ENCODE peak calls at places on chromosomes 12 and 14, in five cellular contexts. Q is tibial nerve, L is heart right ventricle, E is neural progenitor cell, O is SK-N-SH. W is an unnamed sample. For H3K4me1, the result is how much of the 10 kb centered on the place peaks cover.

GRCh38 chr12:22684526-22685118 is 59.7 kb downstream of the ETNK1 start:
- DNase-seq in Q (no peak), L (no peak), E (peak), O (peak), W (no peak)

GRCh38 chr12:130828895-130829294 is 10.2 kb downstream of the STX2 start:
- DNase-seq in Q (no peak), L (no peak), E (no peak), O (no peak), W (no peak)

GRCh38 chr12:77019920-77020319 is 45.4 kb downstream of the E2F7 start:
- DNase-seq in Q (no peak), L (no peak), E (no peak), O (no peak), W (no peak)

GRCh38 chr14:100714205-100714781 is 12.4 kb upstream of the DLK1 start:
- DNase-seq in Q (no peak), L (no peak), E (no peak), O (no peak), W (no peak)

GRCh38 chr14:101086926-101087325 is 183.4 kb upstream of the RTL1 start:
- DNase-seq in Q (no peak), L (no peak), E (no peak), O (no peak), W (no peak)

GRCh38 chr14:96901227-96901626 is 104.0 kb downstream of the VRK1 start:
- DNase-seq in Q (no peak), L (no peak), E (no peak), O (no peak), W (no peak)

GRCh38 chr12:20220339-20220738 is 148.0 kb upstream of the PDE3A start:
- DNase-seq in Q (no peak), L (no peak), E (peak), O (no peak), W (no peak)

GRCh38 chr12:59627582-59627981 is 31.8 kb downstream of the SLC16A7 start:
- DNase-seq in Q (no peak), L (no peak), E (no peak), O (no peak), W (no peak)

GRCh38 chr12:74780458-74781241 is 243.0 kb downstream of the ATXN7L3B start:
- DNase-seq in Q (no peak), L (no peak), E (no peak), O (no peak), W (no peak)

DNA sequence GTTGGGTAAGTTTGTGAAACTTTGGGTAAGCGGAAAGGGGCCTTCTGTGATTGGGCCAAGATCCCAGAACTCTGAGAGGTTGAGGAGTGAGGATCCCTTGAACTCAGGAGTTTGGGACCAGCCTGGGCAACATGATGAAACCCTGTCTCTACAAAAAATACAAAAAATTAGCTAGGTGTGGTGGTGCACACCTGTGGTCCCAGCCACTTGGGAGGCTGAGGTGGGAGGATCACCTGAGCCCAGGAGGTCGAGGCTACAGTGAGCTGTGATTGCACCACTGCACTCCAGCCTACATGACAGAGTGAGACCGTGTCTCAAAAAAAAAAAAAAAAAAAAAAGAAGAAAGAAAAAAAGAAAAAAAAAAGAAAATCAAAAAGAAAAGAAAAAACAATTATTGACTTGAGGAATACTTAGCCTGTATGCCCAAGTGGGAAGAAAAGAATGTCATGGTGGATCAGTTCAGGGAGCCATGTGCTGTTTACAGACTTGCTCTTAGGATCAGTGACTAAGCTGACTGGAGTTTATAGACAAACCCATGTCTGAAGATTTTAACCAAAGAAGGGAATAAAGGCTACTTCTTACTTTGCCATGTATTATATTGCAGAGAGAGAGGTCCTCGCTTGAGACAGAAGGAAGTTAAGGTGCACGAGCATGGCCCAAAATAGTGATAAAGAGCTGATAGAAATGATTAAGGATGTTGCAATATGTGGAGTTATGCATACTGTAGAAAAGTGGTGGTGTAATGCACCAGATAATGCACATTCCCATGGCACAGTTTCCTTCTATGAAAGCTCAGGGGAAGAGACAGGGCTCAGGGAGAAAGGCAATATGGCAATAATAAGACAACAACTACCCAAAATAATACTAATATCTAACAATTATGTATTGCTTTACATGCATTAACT is 881 bp downstream of the HSD17B6 start:
- DNase-seq in Q (no peak), L (no peak), E (no peak), O (no peak), W (no peak)
- H3K27ac ChIP-seq in Q (no peak), L (no peak), E (no peak), O (no peak), W (peak)

DNA sequence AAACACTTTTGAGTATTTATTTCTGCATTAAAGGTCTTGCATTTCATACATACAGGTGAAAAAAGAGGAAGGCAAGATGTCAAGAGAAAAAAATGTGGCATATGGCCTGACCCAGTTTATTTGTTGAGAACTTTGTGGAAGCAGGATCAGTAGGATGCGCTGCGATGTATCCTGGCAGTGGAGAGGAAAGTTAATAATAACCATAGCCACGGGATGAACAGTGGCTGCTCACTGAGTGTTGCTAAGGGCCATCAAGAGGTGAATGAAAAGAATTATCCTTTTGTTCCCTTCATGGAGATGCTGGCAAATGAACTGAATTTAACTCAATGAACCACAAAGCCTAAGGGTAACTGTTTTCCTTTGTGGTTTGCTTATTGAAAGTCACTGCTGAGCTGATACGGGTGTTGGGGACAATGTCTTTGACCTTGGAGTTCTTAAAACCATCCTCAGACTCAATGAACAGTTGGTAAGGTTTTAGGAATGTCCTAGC is 476.4 kb downstream of the APAF1 start:
- DNase-seq in Q (no peak), L (no peak), E (no peak), O (no peak), W (no peak)
- H3K4me1 ChIP-seq in Q (under half), L (under half), E (under half), O (under half), W (under half)

DNA sequence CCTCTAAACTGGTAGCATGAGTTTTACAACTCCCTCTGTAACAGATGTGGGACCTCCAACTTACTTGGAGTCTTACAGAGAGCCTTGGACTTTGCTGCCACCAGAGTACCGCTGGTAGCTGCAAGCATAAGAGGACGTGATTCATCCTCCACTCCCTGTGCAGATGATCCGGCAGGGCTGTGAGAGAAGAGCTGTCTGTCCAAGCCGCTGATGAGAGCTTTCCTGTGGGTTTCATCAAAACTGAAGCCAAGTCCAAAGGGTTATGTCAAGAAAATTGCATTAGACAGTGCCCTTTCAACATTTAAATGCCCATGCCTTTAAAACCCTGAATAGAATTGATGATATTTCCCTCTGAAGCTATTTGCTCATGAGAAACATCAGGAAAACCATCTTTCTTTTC is 85.8 kb downstream of the LLPH start:
- DNase-seq in Q (no peak), L (no peak), E (no peak), O (no peak), W (no peak)
- TF ChIP-seq CTCF in Q (no peak), L (no peak), E (no peak), O (peak), W (no peak)

GRCh38 chr14:91351508-91351853 is 66.1 kb downstream of the CCDC88C start:
- DNase-seq in Q (no peak), L (no peak), E (no peak), O (no peak), W (peak)
- H3K27ac ChIP-seq in Q (no peak), L (no peak), E (peak), O (no peak), W (peak)

GRCh38 chr14:70649803-70650202 is 8.1 kb downstream of the TTC9 start:
- DNase-seq in Q (no peak), L (no peak), E (no peak), O (no peak), W (no peak)
- H3K4me1 ChIP-seq in Q (under half), L (under half), E (under half), O (under half), W (under half)

GRCh38 chr14:23143911-23144310 is 24.9 kb upstream of the CEBPE start:
- DNase-seq in Q (no peak), L (no peak), E (no peak), O (no peak), W (no peak)
- TF ChIP-seq CTCF in Q (no peak), L (no peak), E (no peak), O (no peak), W (no peak)

GRCh38 chr14:58815046-58815701 is 177.4 kb downstream of the DACT1 start:
- DNase-seq in Q (no peak), L (no peak), E (no peak), O (peak), W (no peak)

GRCh38 chr14:58816416-58817115 is 178.8 kb downstream of the DACT1 start:
- DNase-seq in Q (no peak), L (no peak), E (no peak), O (no peak), W (no peak)

GRCh38 chr14:58815781-58816297 is 178.1 kb downstream of the DACT1 start:
- DNase-seq in Q (no peak), L (no peak), E (no peak), O (peak), W (no peak)

GRCh38 chr14:58813745-58814144 is 176.0 kb downstream of the DACT1 start:
- DNase-seq in Q (no peak), L (no peak), E (no peak), O (no peak), W (no peak)

DNA sequence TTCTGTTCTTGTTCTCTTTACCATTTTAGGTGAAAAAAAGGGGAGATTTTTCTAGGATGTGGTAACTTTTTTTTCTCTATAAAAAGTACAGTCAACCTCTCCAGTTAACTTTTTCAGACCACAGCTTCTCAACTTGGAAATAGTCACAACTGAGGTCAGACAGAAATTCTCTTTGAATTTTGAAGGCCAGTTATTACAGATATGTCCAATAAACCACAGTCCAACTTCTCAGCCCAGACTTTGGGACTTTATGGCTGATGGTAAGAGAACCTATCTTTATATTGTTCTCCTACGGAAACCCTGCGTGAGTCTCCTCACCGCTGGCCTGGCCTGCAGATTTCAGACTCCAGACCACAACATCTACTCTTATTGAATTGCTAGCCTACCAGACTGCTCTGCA is 176.7 kb downstream of the DACT1 start:
- DNase-seq in Q (no peak), L (no peak), E (no peak), O (no peak), W (no peak)
- H3K27ac ChIP-seq in Q (no peak), L (no peak), E (no peak), O (peak), W (no peak)

DNA sequence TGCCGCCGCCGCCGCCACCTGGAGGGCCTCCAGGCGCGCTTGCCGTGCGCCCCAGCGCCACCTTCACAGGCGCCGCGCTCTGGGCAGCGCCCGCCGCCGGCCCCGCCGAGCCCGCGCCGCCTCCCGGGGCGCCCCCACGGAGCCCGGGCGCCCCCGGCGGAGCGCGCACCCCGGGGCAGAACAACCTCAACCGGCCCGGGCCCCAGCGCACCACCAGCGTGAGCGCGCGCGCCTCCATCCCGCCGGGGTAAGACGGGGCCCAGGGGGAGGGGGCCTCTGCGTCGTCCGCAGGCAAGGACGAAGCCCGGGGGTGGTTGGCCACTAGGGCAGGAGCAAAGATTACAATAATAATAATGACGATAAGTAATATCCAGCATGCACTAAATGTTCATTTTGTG is 21.3 kb downstream of the DTX1 start:
- DNase-seq in Q (no peak), L (no peak), E (peak), O (no peak), W (no peak)
- H3K4me1 ChIP-seq in Q (under half), L (under half), E (under half), O (under half), W (under half)

GRCh38 chr12:66035289-66035961 is 95.1 kb downstream of the LLPH start:
- DNase-seq in Q (peak), L (no peak), E (peak), O (no peak), W (no peak)
- TF ChIP-seq CTCF in Q (no peak), L (peak), E (peak), O (peak), W (peak)